ENCODE peak calls at places on chromosomes 13 and 19, in seven cellular contexts. One of them, this sample, is unnamed.

GRCh38 chr13:34257980-34258379 is 440.0 kb downstream of the RFC3 start:
- DNase-seq in AG04450: no peak
- DNase-seq in left lung: no peak
- DNase-seq in brain microvascular endothelial cell: no peak
- DNase-seq in B cell: peak
- DNase-seq in mesothelial cell of epicardium: no peak
- DNase-seq in choroid plexus epithelial cell: no peak
- DNase-seq in this sample: no peak

GRCh38 chr13:79398915-79399314 is 7.1 kb downstream of the RBM26 start:
- DNase-seq in AG04450: no peak
- DNase-seq in left lung: no peak
- DNase-seq in brain microvascular endothelial cell: peak
- DNase-seq in B cell: no peak
- DNase-seq in mesothelial cell of epicardium: no peak
- DNase-seq in choroid plexus epithelial cell: peak
- DNase-seq in this sample: peak

GRCh38 chr13:63190219-63190618 is 1774.6 kb upstream of the PCDH20 start:
- DNase-seq in AG04450: no peak
- DNase-seq in left lung: no peak
- DNase-seq in brain microvascular endothelial cell: no peak
- DNase-seq in B cell: no peak
- DNase-seq in mesothelial cell of epicardium: no peak
- DNase-seq in choroid plexus epithelial cell: no peak
- DNase-seq in this sample: no peak

GRCh38 chr19:38034153-38034835 is 127.3 kb downstream of the SIPA1L3 start:
- DNase-seq in AG04450: no peak
- DNase-seq in left lung: no peak
- DNase-seq in brain microvascular endothelial cell: peak
- DNase-seq in B cell: peak
- DNase-seq in mesothelial cell of epicardium: no peak
- DNase-seq in choroid plexus epithelial cell: peak
- DNase-seq in this sample: no peak

GRCh38 chr13:23771966-23772365 is 117.2 kb downstream of the MIPEP start:
- DNase-seq in AG04450: no peak
- DNase-seq in left lung: no peak
- DNase-seq in brain microvascular endothelial cell: no peak
- DNase-seq in B cell: no peak
- DNase-seq in mesothelial cell of epicardium: no peak
- DNase-seq in choroid plexus epithelial cell: peak
- DNase-seq in this sample: peak

GRCh38 chr19:57302727-57303401 is 17.4 kb upstream of the ZNF543 start:
- DNase-seq in AG04450: no peak
- DNase-seq in left lung: no peak
- DNase-seq in brain microvascular endothelial cell: no peak
- DNase-seq in B cell: no peak
- DNase-seq in mesothelial cell of epicardium: no peak
- DNase-seq in choroid plexus epithelial cell: peak
- DNase-seq in this sample: no peak

GRCh38 chr19:39401549-39402416 is 4.9 kb upstream of the ZFP36 start:
- DNase-seq in AG04450: no peak
- DNase-seq in left lung: peak
- DNase-seq in brain microvascular endothelial cell: peak
- DNase-seq in B cell: peak
- DNase-seq in mesothelial cell of epicardium: no peak
- DNase-seq in choroid plexus epithelial cell: peak
- DNase-seq in this sample: peak

GRCh38 chr13:111401151-111401550 is 80.7 kb downstream of the TEX29 start:
- DNase-seq in AG04450: no peak
- DNase-seq in left lung: no peak
- DNase-seq in brain microvascular endothelial cell: no peak
- DNase-seq in B cell: no peak
- DNase-seq in mesothelial cell of epicardium: no peak
- DNase-seq in choroid plexus epithelial cell: no peak
- DNase-seq in this sample: no peak

GRCh38 chr13:105937451-105937850 is 598.0 kb downstream of the EFNB2 start:
- DNase-seq in AG04450: no peak
- DNase-seq in left lung: no peak
- DNase-seq in brain microvascular endothelial cell: no peak
- DNase-seq in B cell: no peak
- DNase-seq in mesothelial cell of epicardium: no peak
- DNase-seq in choroid plexus epithelial cell: no peak
- DNase-seq in this sample: no peak

GRCh38 chr19:29495971-29496441 is 29.8 kb upstream of the VSTM2B start:
- DNase-seq in AG04450: no peak
- DNase-seq in left lung: no peak
- DNase-seq in brain microvascular endothelial cell: no peak
- DNase-seq in B cell: no peak
- DNase-seq in mesothelial cell of epicardium: no peak
- DNase-seq in choroid plexus epithelial cell: no peak
- DNase-seq in this sample: no peak

GRCh38 chr13:30863231-30863630 is 42.8 kb upstream of the MEDAG start:
- DNase-seq in AG04450: no peak
- DNase-seq in left lung: no peak
- DNase-seq in brain microvascular endothelial cell: no peak
- DNase-seq in B cell: no peak
- DNase-seq in mesothelial cell of epicardium: no peak
- DNase-seq in choroid plexus epithelial cell: no peak
- DNase-seq in this sample: no peak

GRCh38 chr13:96816261-96816660 is 178.0 kb downstream of the OXGR1 start:
- DNase-seq in AG04450: no peak
- DNase-seq in left lung: no peak
- DNase-seq in brain microvascular endothelial cell: peak
- DNase-seq in B cell: no peak
- DNase-seq in mesothelial cell of epicardium: no peak
- DNase-seq in choroid plexus epithelial cell: peak
- DNase-seq in this sample: no peak

GRCh38 chr13:38419312-38419873 is 69.7 kb downstream of the UFM1 start:
- DNase-seq in AG04450: no peak
- DNase-seq in left lung: no peak
- DNase-seq in brain microvascular endothelial cell: no peak
- DNase-seq in B cell: no peak
- DNase-seq in mesothelial cell of epicardium: no peak
- DNase-seq in choroid plexus epithelial cell: no peak
- DNase-seq in this sample: no peak

GRCh38 chr13:101026328-101026727 is 351.7 kb upstream of the TMTC4 start:
- DNase-seq in AG04450: no peak
- DNase-seq in left lung: no peak
- DNase-seq in brain microvascular endothelial cell: no peak
- DNase-seq in B cell: no peak
- DNase-seq in mesothelial cell of epicardium: no peak
- DNase-seq in choroid plexus epithelial cell: no peak
- DNase-seq in this sample: no peak

GRCh38 chr19:45331411-45331810 is 8.7 kb upstream of the CKM start:
- DNase-seq in AG04450: no peak
- DNase-seq in left lung: no peak
- DNase-seq in brain microvascular endothelial cell: no peak
- DNase-seq in B cell: no peak
- DNase-seq in mesothelial cell of epicardium: no peak
- DNase-seq in choroid plexus epithelial cell: no peak
- DNase-seq in this sample: no peak

GRCh38 chr19:16104722-16105121 is 7.0 kb upstream of the RAB8A start:
- DNase-seq in AG04450: no peak
- DNase-seq in left lung: no peak
- DNase-seq in brain microvascular endothelial cell: no peak
- DNase-seq in B cell: peak
- DNase-seq in mesothelial cell of epicardium: no peak
- DNase-seq in choroid plexus epithelial cell: no peak
- DNase-seq in this sample: no peak

GRCh38 chr13:26382843-26383242 is 128.9 kb downstream of the CDK8 start:
- DNase-seq in AG04450: no peak
- DNase-seq in left lung: no peak
- DNase-seq in brain microvascular endothelial cell: no peak
- DNase-seq in B cell: no peak
- DNase-seq in mesothelial cell of epicardium: no peak
- DNase-seq in choroid plexus epithelial cell: no peak
- DNase-seq in this sample: no peak

DNA sequence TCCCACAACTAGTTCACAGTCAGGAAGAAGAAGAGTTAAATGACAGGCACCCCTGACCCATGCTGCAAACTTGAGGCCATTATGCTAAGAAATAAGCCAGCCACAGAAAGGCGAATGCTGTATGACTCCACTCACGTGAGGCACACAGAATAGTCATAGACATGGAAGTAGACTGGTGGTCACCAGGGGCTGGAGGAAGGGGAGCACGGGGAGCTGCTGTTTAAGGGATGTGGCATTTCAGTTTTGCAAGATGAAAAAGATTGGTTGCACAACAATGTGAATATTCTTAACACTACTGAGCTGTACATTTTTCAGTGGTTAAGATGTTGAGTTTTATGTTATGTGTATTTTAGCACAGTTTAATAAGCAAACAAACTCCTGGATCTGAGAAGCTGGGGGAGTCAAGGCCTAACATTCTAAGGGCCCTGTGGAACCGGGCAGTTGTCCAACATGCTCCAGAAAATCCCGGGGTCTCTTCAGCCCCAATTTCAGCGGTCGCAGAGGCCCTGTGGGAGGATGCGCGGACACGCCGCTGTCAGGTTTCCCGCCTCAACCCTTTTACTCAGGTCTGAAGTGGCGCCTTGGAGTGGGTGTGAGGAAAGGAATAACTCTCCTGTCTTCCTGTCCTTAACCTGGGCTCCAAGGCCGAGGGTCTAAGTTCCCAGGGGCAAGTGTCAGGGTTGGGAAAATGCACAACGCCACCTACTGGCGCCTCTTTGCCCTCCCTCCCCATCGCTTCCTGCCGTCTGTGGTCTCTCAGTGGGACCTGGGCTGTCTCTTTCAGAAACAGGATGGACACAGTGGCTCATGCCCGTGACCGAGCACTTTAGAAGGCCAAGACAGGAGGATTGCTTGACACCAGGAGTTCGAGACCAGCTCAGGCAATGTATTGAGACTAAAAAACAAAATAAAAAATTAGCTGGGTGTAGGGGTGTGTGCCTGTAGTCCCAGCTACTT is 4.4 kb upstream of the TMEM272 start:
- DNase-seq in AG04450: no peak
- DNase-seq in left lung: no peak
- DNase-seq in brain microvascular endothelial cell: peak
- DNase-seq in B cell: peak
- DNase-seq in mesothelial cell of epicardium: no peak
- DNase-seq in choroid plexus epithelial cell: peak
- DNase-seq in this sample: no peak
- TF ChIP-seq CTCF in AG04450: peak
- TF ChIP-seq CTCF in left lung: peak
- TF ChIP-seq CTCF in brain microvascular endothelial cell: peak
- TF ChIP-seq CTCF in B cell: peak
- TF ChIP-seq CTCF in mesothelial cell of epicardium: peak
- TF ChIP-seq CTCF in choroid plexus epithelial cell: peak
- TF ChIP-seq CTCF in this sample: peak

DNA sequence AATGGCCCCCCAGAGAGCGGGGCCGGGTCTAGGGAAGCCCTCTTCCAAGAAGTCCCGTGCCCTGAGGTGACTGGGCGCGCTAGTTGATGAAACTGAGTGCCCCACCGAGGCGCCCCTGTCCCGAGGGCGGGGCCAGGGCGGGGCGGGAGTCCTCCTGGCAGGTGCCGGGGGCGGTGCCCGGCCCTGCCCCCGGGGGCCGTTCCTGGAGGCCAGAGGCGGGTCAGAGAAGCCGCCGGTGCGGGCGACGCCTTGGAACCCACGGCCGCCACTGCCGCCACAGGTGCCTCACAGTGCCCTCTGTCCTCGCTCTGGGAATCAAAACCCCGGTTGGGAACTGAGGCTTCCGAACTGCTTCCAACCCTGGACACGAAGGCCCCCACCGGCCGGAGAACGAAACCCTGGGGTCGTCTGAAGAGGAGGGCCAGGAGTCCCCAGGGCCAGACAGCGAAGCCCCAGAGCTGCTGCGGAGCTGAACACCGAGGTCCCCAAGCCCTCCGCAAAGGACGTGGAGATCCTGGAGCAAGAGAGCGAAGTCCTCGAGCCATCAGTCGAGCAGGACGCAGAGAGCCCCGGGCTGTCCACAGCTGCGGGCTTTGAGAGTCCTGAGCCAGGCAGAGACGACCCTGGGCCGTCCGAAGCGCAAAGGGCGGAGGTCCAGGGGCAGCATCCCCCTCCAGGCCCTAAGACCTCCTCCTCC is at the start of gene MISP3:
- DNase-seq in AG04450: no peak
- DNase-seq in left lung: peak
- DNase-seq in brain microvascular endothelial cell: no peak
- DNase-seq in B cell: peak
- DNase-seq in mesothelial cell of epicardium: no peak
- DNase-seq in choroid plexus epithelial cell: peak
- DNase-seq in this sample: no peak
- TF ChIP-seq CTCF in AG04450: no peak
- TF ChIP-seq CTCF in left lung: no peak
- TF ChIP-seq CTCF in brain microvascular endothelial cell: peak
- TF ChIP-seq CTCF in B cell: no peak
- TF ChIP-seq CTCF in mesothelial cell of epicardium: no peak
- TF ChIP-seq CTCF in choroid plexus epithelial cell: peak
- TF ChIP-seq CTCF in this sample: no peak

DNA sequence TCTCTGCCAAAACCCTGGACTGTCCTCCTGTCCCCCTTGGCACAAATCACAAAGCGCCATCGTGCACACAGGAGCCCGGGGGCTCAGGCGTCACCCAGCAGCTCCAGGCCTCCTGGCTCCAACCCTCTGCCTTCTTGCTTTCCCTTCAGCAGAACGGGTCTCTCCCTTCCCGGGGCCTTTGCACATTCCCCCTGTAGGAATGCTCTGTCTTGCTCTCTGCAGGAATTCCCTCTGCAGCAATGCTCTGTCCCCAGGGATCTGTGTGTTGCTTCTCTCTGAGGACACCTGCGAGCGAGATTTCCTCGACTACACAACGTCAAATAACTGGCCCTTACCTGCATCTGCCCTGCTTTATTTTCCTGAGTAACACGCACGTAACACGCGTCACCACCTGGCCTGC is 13.3 kb upstream of the RASA3 start:
- DNase-seq in AG04450: no peak
- DNase-seq in left lung: no peak
- DNase-seq in brain microvascular endothelial cell: no peak
- DNase-seq in B cell: no peak
- DNase-seq in mesothelial cell of epicardium: no peak
- DNase-seq in choroid plexus epithelial cell: no peak
- DNase-seq in this sample: no peak
- TF ChIP-seq CTCF in AG04450: no peak
- TF ChIP-seq CTCF in left lung: no peak
- TF ChIP-seq CTCF in brain microvascular endothelial cell: no peak
- TF ChIP-seq CTCF in B cell: no peak
- TF ChIP-seq CTCF in mesothelial cell of epicardium: no peak
- TF ChIP-seq CTCF in choroid plexus epithelial cell: no peak
- TF ChIP-seq CTCF in this sample: no peak

GRCh38 chr19:5047251-5047935 is 78.5 kb downstream of the KDM4B start:
- DNase-seq in AG04450: no peak
- DNase-seq in left lung: no peak
- DNase-seq in brain microvascular endothelial cell: no peak
- DNase-seq in B cell: no peak
- DNase-seq in mesothelial cell of epicardium: no peak
- DNase-seq in choroid plexus epithelial cell: no peak
- DNase-seq in this sample: no peak

GRCh38 chr19:5045015-5045414 is 76.1 kb downstream of the KDM4B start:
- DNase-seq in AG04450: no peak
- DNase-seq in left lung: no peak
- DNase-seq in brain microvascular endothelial cell: no peak
- DNase-seq in B cell: no peak
- DNase-seq in mesothelial cell of epicardium: no peak
- DNase-seq in choroid plexus epithelial cell: no peak
- DNase-seq in this sample: no peak

GRCh38 chr19:5048091-5048726 is 79.3 kb downstream of the KDM4B start:
- DNase-seq in AG04450: peak
- DNase-seq in left lung: peak
- DNase-seq in brain microvascular endothelial cell: peak
- DNase-seq in B cell: peak
- DNase-seq in mesothelial cell of epicardium: peak
- DNase-seq in choroid plexus epithelial cell: peak
- DNase-seq in this sample: peak

GRCh38 chr19:5045956-5046338 is 77.0 kb downstream of the KDM4B start:
- DNase-seq in AG04450: no peak
- DNase-seq in left lung: no peak
- DNase-seq in brain microvascular endothelial cell: no peak
- DNase-seq in B cell: no peak
- DNase-seq in mesothelial cell of epicardium: no peak
- DNase-seq in choroid plexus epithelial cell: no peak
- DNase-seq in this sample: no peak

GRCh38 chr19:5046339-5047039 is 77.6 kb downstream of the KDM4B start:
- DNase-seq in AG04450: no peak
- DNase-seq in left lung: peak
- DNase-seq in brain microvascular endothelial cell: peak
- DNase-seq in B cell: no peak
- DNase-seq in mesothelial cell of epicardium: no peak
- DNase-seq in choroid plexus epithelial cell: peak
- DNase-seq in this sample: peak
- TF ChIP-seq CTCF in AG04450: no peak
- TF ChIP-seq CTCF in left lung: no peak
- TF ChIP-seq CTCF in brain microvascular endothelial cell: no peak
- TF ChIP-seq CTCF in B cell: no peak
- TF ChIP-seq CTCF in mesothelial cell of epicardium: no peak
- TF ChIP-seq CTCF in choroid plexus epithelial cell: no peak
- TF ChIP-seq CTCF in this sample: no peak

This sample was measured in HFFc6.